ENCODE peak calls at places on chromosomes 16 and 17, in four cellular contexts. W, V, T and J are unnamed samples.

GRCh38 chr16:85819711-85820110 is 20.2 kb downstream of the COX4I1 start:
- DNase-seq in W (no peak), V (no peak), T (no peak), J (no peak)

GRCh38 chr16:16146380-16147315 is 76.6 kb downstream of the ABCC6 start:
- DNase-seq in W (no peak), V (no peak), T (no peak), J (no peak)

GRCh38 chr16:57906385-57907316 is 64.3 kb downstream of the CNGB1 start:
- DNase-seq in W (no peak), V (peak), T (no peak), J (no peak)

GRCh38 chr16:67155305-67156145 is 4.2 kb downstream of the TRADD start:
- DNase-seq in W (no peak), V (peak), T (no peak), J (no peak)

GRCh38 chr17:3557768-3558583 is at the start of gene TRPV3:
- DNase-seq in W (no peak), V (peak), T (peak), J (peak)

GRCh38 chr17:45431531-45432404 is 902 bp downstream of the ARHGAP27 start:
- DNase-seq in W (peak), V (peak), T (no peak), J (peak)

GRCh38 chr16:56625140-56625942 is at the start of gene MT1E:
- DNase-seq in W (no peak), V (no peak), T (no peak), J (peak)

GRCh38 chr16:12091569-12092346 is 115.2 kb downstream of the SNX29 start:
- DNase-seq in W (no peak), V (no peak), T (no peak), J (no peak)

GRCh38 chr17:72516772-72517399 is 396.1 kb downstream of the SOX9 start:
- DNase-seq in W (no peak), V (no peak), T (no peak), J (no peak)

GRCh38 chr17:72512649-72513556 is 392.1 kb downstream of the SOX9 start:
- DNase-seq in W (no peak), V (no peak), T (no peak), J (no peak)

GRCh38 chr17:72514321-72514861 is 393.6 kb downstream of the SOX9 start:
- DNase-seq in W (no peak), V (no peak), T (no peak), J (no peak)

GRCh38 chr17:72515291-72516065 is 394.7 kb downstream of the SOX9 start:
- DNase-seq in W (no peak), V (no peak), T (peak), J (no peak)

DNA sequence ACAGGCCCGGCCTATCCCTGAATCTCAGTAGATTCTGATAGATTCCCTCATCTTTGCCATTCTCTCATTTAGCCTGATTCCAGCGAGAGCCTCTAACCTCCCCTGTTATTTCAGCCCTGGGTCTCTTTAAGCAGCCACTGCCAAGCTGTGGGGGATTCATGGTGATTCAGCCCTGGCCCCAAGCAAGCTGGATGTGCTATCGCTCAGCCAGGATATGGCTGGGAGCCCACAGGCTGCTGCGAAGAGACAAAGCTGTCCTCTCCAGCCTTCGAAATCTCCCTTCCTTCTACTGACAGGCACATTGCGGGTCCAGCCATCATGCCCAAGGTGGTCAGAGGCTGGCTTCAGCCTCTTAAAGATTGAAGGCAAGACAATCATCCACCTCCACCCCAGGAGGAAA is 394.1 kb downstream of the SOX9 start:
- DNase-seq in W (no peak), V (no peak), T (no peak), J (no peak)
- TF ChIP-seq EGR1 in W (no peak), V (no peak), T (no peak), J (no peak)

GRCh38 chr16:71853413-71853812 is 7.6 kb downstream of the ATXN1L start:
- DNase-seq in W (no peak), V (no peak), T (no peak), J (no peak)

GRCh38 chr16:71854369-71854948 is 8.7 kb downstream of the ATXN1L start:
- DNase-seq in W (no peak), V (no peak), T (no peak), J (no peak)

GRCh38 chr16:71859751-71860521 is 14.2 kb downstream of the ATXN1L start:
- DNase-seq in W (no peak), V (no peak), T (no peak), J (no peak)

GRCh38 chr16:71852561-71852960 is 6.8 kb downstream of the ATXN1L start:
- DNase-seq in W (no peak), V (no peak), T (no peak), J (no peak)

DNA sequence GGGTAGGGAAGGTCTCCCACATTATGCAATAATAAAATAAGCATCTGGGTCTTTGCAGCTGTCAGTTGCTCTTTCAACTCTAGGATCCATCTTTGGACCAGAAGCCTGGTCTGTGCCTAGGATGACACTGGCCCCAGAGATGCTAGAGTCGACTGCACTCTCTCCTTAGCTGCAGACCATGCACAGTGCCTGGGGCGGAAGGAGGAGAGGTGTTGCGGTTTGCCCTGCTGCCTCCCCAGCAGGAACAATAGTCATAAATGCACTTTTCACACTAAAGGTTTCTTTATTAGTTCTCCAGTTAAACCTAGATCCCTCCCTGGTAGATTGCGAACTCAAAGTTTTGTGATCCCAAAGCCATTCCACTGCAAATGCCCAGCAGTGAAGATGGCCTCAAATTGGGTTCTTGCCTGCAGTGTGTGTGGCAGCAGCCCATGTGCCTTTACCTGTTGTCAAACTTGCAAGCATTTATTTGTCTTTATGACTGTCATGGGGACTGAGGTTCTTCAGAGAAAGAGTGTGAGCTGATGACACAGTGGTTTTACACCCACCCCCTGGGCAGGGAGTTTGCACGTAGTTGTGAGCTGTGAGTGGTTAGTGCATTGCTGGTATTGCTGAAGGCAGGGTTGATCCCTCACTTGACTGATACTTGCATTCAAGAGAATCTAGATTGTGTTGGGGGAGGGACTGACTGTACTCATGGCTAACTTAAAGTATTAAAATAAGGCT is 10.3 kb downstream of the ATXN1L start:
- DNase-seq in W (no peak), V (no peak), T (no peak), J (no peak)
- TF ChIP-seq ATF3 in W (no peak), V (no peak), T (no peak), J (no peak)

DNA sequence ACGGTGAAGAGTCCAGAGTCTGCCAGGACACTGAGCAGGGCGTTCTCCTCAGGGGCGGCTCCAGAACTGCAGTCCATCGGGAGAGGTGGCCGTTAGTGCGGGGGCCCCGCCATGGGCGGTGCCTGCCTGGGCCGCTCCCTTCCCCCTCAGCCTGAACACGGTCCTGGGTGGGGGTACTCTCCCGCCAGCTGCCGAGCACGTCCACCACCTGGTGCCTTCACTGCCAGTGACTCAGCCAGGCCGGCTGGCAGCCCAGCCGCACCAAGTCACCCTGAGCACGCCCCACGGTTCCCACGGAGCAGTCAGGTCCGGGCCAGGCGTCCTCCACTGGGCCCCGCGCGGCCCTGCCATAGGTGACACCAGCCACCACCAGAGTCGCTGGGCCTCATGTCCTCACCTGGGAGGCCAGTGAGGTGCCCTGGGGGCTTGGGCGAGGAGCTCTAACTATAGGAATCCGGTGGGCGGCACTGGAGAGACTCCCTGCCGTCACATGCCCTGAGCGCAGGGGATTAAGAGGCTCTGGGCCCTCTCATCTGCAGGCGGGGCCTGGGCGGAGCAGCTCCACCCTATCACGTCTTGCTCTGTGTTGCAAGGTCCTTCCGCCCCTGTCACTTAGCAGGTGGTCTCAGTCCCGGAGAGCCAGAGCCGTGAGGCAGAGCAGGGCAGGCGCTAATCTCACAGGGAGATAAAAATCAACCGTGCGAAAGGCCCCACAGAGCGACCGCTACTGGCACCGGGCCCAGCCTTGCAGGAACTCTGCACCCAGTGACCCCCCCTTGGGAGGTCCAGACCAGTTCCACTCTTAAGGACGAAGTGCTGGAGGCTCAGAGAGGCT is 14.3 kb downstream of the PIEZO1 start:
- DNase-seq in W (peak), V (peak), T (no peak), J (peak)
- TF ChIP-seq POLR2A in W (no peak), V (peak), T (no peak), J (no peak)

GRCh38 chr16:64365448-64365858 is 756.4 kb downstream of the CDH11 start:
- DNase-seq in W (no peak), V (no peak), T (no peak), J (no peak)
- TF ChIP-seq EGR1 in W (no peak), V (no peak), T (no peak), J (no peak)

DNA sequence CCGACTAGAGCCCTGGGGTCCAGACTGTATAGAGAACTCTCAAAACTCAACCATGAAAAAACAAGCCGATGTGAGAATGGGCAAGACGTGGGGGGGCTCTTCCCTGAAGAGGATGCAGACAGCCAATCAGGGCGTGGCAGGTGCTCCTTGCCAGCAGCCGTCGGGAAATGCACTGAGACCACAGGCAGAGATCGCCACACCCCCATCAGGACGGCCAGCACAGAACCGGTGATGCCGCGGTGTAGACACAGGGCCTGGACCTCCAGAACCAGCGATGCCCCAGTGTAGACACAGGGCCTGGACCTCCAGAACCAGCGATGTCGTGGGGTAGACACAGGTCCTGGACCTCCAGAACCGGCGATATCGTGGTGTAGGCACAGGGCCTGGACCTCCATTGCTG is 169.2 kb downstream of the LAT start:
- DNase-seq in W (no peak), V (peak), T (no peak), J (no peak)
- TF ChIP-seq ATF3 in W (no peak), V (no peak), T (no peak), J (no peak)

GRCh38 chr16:75301804-75302203 is 50.4 kb upstream of the BCAR1 start:
- DNase-seq in W (no peak), V (no peak), T (no peak), J (no peak)

GRCh38 chr16:75305364-75306101 is 54.1 kb upstream of the BCAR1 start:
- DNase-seq in W (no peak), V (peak), T (peak), J (peak)

GRCh38 chr16:75306102-75306762 is 54.8 kb upstream of the BCAR1 start:
- DNase-seq in W (no peak), V (no peak), T (no peak), J (peak)

GRCh38 chr16:75307506-75307905 is 56.1 kb upstream of the BCAR1 start:
- DNase-seq in W (no peak), V (no peak), T (no peak), J (no peak)

DNA sequence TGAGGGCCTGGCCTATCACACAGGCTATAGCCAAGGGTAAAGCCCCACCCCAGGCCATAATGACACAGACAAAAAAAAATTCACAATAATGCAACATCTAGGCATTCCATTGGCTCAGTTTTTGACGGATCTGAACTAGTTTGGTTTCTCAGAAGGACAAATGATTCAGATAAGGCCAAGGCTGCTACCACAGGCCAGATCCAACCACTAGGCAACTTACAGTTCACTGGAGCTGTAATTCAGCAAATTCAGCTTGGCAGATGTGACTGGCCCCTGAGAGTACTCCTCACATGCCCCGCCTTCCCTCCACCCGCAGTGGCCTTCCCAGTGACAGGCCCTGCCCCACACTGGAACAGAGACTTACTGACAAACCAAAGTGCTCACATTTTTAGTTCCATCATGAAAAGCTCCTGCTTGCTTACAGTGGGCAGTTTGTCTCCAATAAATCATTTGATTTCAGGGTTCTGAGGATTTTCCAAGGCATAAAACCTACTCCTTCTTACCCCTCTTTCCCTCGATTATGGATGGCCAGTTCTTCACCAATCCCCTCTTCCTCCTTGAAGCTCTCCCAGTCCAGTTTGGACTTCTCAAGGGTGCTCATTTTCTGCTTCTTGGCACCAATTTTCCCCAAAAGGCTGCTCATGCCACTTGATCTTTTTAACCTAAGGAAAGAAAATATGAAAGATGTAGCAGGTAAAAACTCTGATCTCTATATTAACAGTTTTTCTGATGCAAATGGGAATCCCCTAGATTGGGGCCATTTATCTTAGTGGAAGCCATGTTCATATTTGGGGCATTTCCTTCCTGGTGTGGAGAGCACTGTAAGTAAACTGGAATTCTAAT is 53.3 kb upstream of the BCAR1 start:
- DNase-seq in W (no peak), V (peak), T (no peak), J (peak)
- TF ChIP-seq POLR2A in W (no peak), V (no peak), T (no peak), J (no peak)

GRCh38 chr17:80035937-80036714 is at the start of gene CCDC40:
- DNase-seq in W (no peak), V (peak), T (no peak), J (peak)
- TF ChIP-seq EGR1 in W (no peak), V (peak), T (peak), J (peak)

GRCh38 chr16:2027024-2028010 is 615 bp downstream of the NHERF2 start:
- DNase-seq in W (no peak), V (peak), T (no peak), J (no peak)
- TF ChIP-seq ATF3 in W (no peak), V (no peak), T (no peak), J (no peak)

GRCh38 chr16:77212736-77213541 is 13.7 kb downstream of the SYCE1L start:
- DNase-seq in W (no peak), V (peak), T (no peak), J (no peak)
- TF ChIP-seq POLR2A in W (peak), V (no peak), T (no peak), J (no peak)

GRCh38 chr17:76554131-76554530 is 14.3 kb downstream of the PRCD start:
- DNase-seq in W (no peak), V (no peak), T (no peak), J (no peak)
- TF ChIP-seq EGR1 in W (no peak), V (no peak), T (no peak), J (no peak)